ENCODE peak calls at places on chromosomes 5 and 9, in seven cellular contexts. One of them, this sample, is unnamed.

GRCh38 chr5:94849821-94850736 is 231.6 kb downstream of the SLF1 start:
- DNase-seq in AG09319: peak; percentile 24
- DNase-seq in left colon: no peak
- DNase-seq in astrocyte of the spinal cord: peak; percentile 70
- DNase-seq in effector CD4-positive, alpha-beta T cell: peak; percentile 18
- DNase-seq in COLO829: peak; percentile 27
- DNase-seq in tibial nerve: no peak
- DNase-seq in this sample: peak; percentile 11

GRCh38 chr9:110808599-110808980 is 140.0 kb downstream of the MUSK start:
- DNase-seq in effector CD4-positive, alpha-beta T cell: no peak
- DNase-seq in COLO829: no peak
- DNase-seq in tibial nerve: no peak
- DNase-seq in astrocyte of the spinal cord: no peak
- DNase-seq in AG09319: no peak
- DNase-seq in left colon: no peak
- DNase-seq in this sample: no peak

GRCh38 chr9:86079421-86080111 is 19.8 kb downstream of the GOLM1 start:
- DNase-seq in effector CD4-positive, alpha-beta T cell: no peak
- DNase-seq in COLO829: no peak
- DNase-seq in AG09319: no peak
- DNase-seq in astrocyte of the spinal cord: no peak
- DNase-seq in left colon: no peak
- DNase-seq in tibial nerve: no peak
- DNase-seq in this sample: no peak

GRCh38 chr5:37619353-37619752 is 220.5 kb downstream of the GDNF start:
- DNase-seq in astrocyte of the spinal cord: peak; percentile 51
- DNase-seq in AG09319: no peak
- DNase-seq in effector CD4-positive, alpha-beta T cell: no peak
- DNase-seq in COLO829: no peak
- DNase-seq in tibial nerve: no peak
- DNase-seq in left colon: no peak
- DNase-seq in this sample: no peak

GRCh38 chr5:140220698-140221064 is 45.7 kb downstream of the CYSTM1 start:
- DNase-seq in left colon: no peak
- DNase-seq in tibial nerve: no peak
- DNase-seq in astrocyte of the spinal cord: no peak
- DNase-seq in effector CD4-positive, alpha-beta T cell: no peak
- DNase-seq in AG09319: no peak
- DNase-seq in COLO829: no peak
- DNase-seq in this sample: no peak

GRCh38 chr5:61603211-61603908 is 271.3 kb downstream of the ZSWIM6 start:
- DNase-seq in tibial nerve: no peak
- DNase-seq in effector CD4-positive, alpha-beta T cell: no peak
- DNase-seq in AG09319: no peak
- DNase-seq in astrocyte of the spinal cord: no peak
- DNase-seq in COLO829: no peak
- DNase-seq in left colon: no peak
- DNase-seq in this sample: no peak

GRCh38 chr9:136084191-136084944 is 10.7 kb downstream of the NACC2 start:
- DNase-seq in astrocyte of the spinal cord: no peak
- DNase-seq in AG09319: no peak
- DNase-seq in effector CD4-positive, alpha-beta T cell: no peak
- DNase-seq in COLO829: no peak
- DNase-seq in tibial nerve: no peak
- DNase-seq in left colon: no peak
- DNase-seq in this sample: no peak

GRCh38 chr9:133634024-133634691 is 2.0 kb upstream of the DBH start:
- DNase-seq in effector CD4-positive, alpha-beta T cell: no peak
- DNase-seq in tibial nerve: no peak
- DNase-seq in AG09319: no peak
- DNase-seq in left colon: no peak
- DNase-seq in COLO829: no peak
- DNase-seq in astrocyte of the spinal cord: no peak
- DNase-seq in this sample: no peak

GRCh38 chr5:64603676-64604075 is 86.6 kb upstream of the SHISAL2B start:
- DNase-seq in effector CD4-positive, alpha-beta T cell: no peak
- DNase-seq in left colon: no peak
- DNase-seq in astrocyte of the spinal cord: no peak
- DNase-seq in COLO829: no peak
- DNase-seq in AG09319: no peak
- DNase-seq in tibial nerve: no peak
- DNase-seq in this sample: no peak

GRCh38 chr9:98191615-98192502 is 578 bp downstream of the CORO2A start:
- DNase-seq in astrocyte of the spinal cord: no peak
- DNase-seq in effector CD4-positive, alpha-beta T cell: peak; percentile 9
- DNase-seq in tibial nerve: no peak
- DNase-seq in COLO829: no peak
- DNase-seq in left colon: peak; percentile 70
- DNase-seq in AG09319: no peak
- DNase-seq in this sample: peak; percentile 27

GRCh38 chr5:136082390-136083193 is 50.1 kb upstream of the SMAD5 start:
- DNase-seq in COLO829: peak; percentile 34
- DNase-seq in left colon: peak; percentile 92
- DNase-seq in astrocyte of the spinal cord: peak; percentile 60
- DNase-seq in AG09319: peak; percentile 54
- DNase-seq in tibial nerve: peak; percentile 88
- DNase-seq in effector CD4-positive, alpha-beta T cell: peak; percentile 49
- DNase-seq in this sample: peak; percentile 35

GRCh38 chr9:122975196-122975595 is 34.4 kb downstream of the RABGAP1 start:
- DNase-seq in left colon: no peak
- DNase-seq in COLO829: no peak
- DNase-seq in effector CD4-positive, alpha-beta T cell: no peak
- DNase-seq in tibial nerve: no peak
- DNase-seq in astrocyte of the spinal cord: no peak
- DNase-seq in AG09319: no peak
- DNase-seq in this sample: no peak

GRCh38 chr9:137757613-137758029 is 120.0 kb upstream of the CACNA1B start:
- DNase-seq in AG09319: no peak
- DNase-seq in effector CD4-positive, alpha-beta T cell: no peak
- DNase-seq in COLO829: no peak
- DNase-seq in tibial nerve: no peak
- DNase-seq in left colon: no peak
- DNase-seq in astrocyte of the spinal cord: peak; percentile 76
- DNase-seq in this sample: no peak

GRCh38 chr5:78537821-78538220 is 110.8 kb downstream of the LHFPL2 start:
- DNase-seq in tibial nerve: no peak
- DNase-seq in effector CD4-positive, alpha-beta T cell: no peak
- DNase-seq in left colon: no peak
- DNase-seq in COLO829: no peak
- DNase-seq in AG09319: no peak
- DNase-seq in astrocyte of the spinal cord: peak; percentile 66
- DNase-seq in this sample: no peak

This sample was measured in effector memory CD4-positive, alpha-beta T cell.